ENCODE peak calls at places on chromosomes 3 and 15, in nine cellular contexts. F, I, W, B, E, X, Y, M and C are unnamed samples.

GRCh38 chr15:50257206-50257735 is 8.3 kb downstream of the HDC start:
- DNase-seq in Y (no peak), W (no peak), F (no peak), E (no peak), I (no peak), B (no peak), M (no peak), X (no peak), C (no peak)

GRCh38 chr15:101613130-101614000 is 38.8 kb downstream of the TM2D3 start:
- DNase-seq in E (peak; percentile 48), B (peak; percentile 81), M (peak; percentile 31), I (no peak), X (no peak), F (peak; percentile 74), Y (peak; percentile 92), W (peak; percentile 51), C (no peak)

GRCh38 chr15:56042982-56043980 is 49.9 kb upstream of the NEDD4 start:
- DNase-seq in F (no peak), X (no peak), Y (no peak), E (no peak), B (no peak), I (no peak), W (no peak), M (no peak), C (no peak)

GRCh38 chr3:120170223-120170622 is 76.0 kb upstream of the GSK3B start:
- DNase-seq in X (no peak), E (peak; percentile 22), I (no peak), Y (no peak), M (peak; percentile 85), W (no peak), F (no peak), B (no peak), C (peak; percentile 71)

GRCh38 chr3:70471464-70472342 is 159.3 kb upstream of the MDFIC2 start:
- DNase-seq in B (no peak), E (no peak), Y (no peak), W (no peak), M (peak; percentile 55), I (no peak), F (no peak), X (no peak), C (no peak)

GRCh38 chr15:98160236-98160635 is 199.7 kb downstream of the ARRDC4 start:
- DNase-seq in I (peak; percentile 37), Y (no peak), X (no peak), E (no peak), B (no peak), W (no peak), M (no peak), F (no peak), C (no peak)

GRCh38 chr3:172904817-172905479 is 154.4 kb downstream of the ECT2 start:
- DNase-seq in M (no peak), X (no peak), I (no peak), W (no peak), B (no peak), F (no peak), E (peak; percentile 37), Y (peak; percentile 34), C (no peak)

GRCh38 chr3:9151240-9151639 is 98.2 kb downstream of the SRGAP3 start:
- DNase-seq in Y (no peak), W (no peak), I (no peak), X (no peak), M (no peak), F (no peak), E (peak; percentile 5), B (no peak), C (no peak)

GRCh38 chr3:28240440-28240839 is 979 bp upstream of the CMC1 start:
- DNase-seq in E (no peak), F (no peak), I (no peak), B (no peak), W (no peak), M (no peak), Y (no peak), X (peak; percentile 23), C (no peak)
- H3K4me3 ChIP-seq in E (no peak overlapping the region), F (no peak overlapping the region), I (peak overlapping the region; percentile 96), B (peak overlapping the region; percentile 77), W (no peak overlapping the region), M (no peak overlapping the region), Y (peak overlapping the region; percentile 72), X (peak overlapping the region; percentile 79), C (peak overlapping the region; percentile 92)

DNA sequence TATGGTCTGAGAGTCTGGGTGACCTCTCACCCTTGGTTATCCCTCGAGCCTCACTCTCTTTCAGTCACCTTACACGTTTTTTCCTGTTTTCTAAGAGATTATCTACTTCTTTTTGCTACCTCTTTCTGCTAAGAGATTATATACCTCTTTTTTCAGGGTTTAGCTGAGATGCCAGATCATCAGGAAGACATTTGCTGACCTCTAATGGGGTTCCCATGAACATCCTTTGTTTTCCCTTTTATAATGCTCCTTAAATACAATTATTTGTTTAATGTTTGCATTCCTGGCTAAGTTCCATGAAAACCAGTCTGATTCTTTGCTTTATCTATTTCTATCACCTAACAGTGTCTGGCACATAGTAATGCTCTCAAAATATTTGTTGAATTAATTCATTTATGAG is 39.6 kb downstream of the LEKR1 start:
- DNase-seq in I (no peak), M (peak; percentile 40), F (no peak), W (no peak), X (no peak), Y (no peak), B (no peak), E (peak; percentile 26), C (no peak)
- H3K4me3 ChIP-seq in I (no peak overlapping the region), M (no peak overlapping the region), F (no peak overlapping the region), W (no peak overlapping the region), X (no peak overlapping the region), Y (no peak overlapping the region), B (no peak overlapping the region), E (no peak overlapping the region), C (no peak overlapping the region)

DNA sequence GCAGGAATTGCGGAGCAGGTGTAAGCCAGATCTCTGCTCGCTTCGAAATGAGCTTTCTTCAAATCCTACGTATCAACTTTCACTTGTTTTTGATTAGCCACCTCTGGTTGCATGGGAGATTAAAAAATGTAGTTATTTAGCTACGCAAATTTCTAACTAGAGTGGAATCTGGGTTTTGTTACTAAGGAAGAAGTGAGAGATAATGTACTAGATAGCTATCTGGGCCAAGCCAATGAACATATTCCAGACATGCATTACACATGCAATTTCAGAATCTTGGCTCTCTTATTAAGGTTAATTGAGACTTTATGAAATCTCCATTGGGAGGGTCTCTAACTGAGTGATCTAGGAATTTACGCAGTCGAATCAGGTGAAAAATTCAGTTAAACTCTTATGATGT is 765.7 kb downstream of the DIPK2A start:
- DNase-seq in I (no peak), E (no peak), F (no peak), B (no peak), M (no peak), Y (no peak), W (no peak), X (no peak), C (no peak)
- H3K4me3 ChIP-seq in I (no peak overlapping the region), E (no peak overlapping the region), F (no peak overlapping the region), B (no peak overlapping the region), M (no peak overlapping the region), Y (no peak overlapping the region), W (no peak overlapping the region), X (no peak overlapping the region), C (no peak overlapping the region)

GRCh38 chr3:46628980-46629379 is 16.7 kb downstream of the FAM240A start:
- DNase-seq in Y (peak; percentile 48), X (no peak), W (no peak), I (no peak), B (no peak), F (no peak), M (no peak), E (peak; percentile 12), C (no peak)
- H3K4me3 ChIP-seq in Y (no peak overlapping the region), X (no peak overlapping the region), W (no peak overlapping the region), I (no peak overlapping the region), B (no peak overlapping the region), F (no peak overlapping the region), M (no peak overlapping the region), E (no peak overlapping the region), C (no peak overlapping the region)

GRCh38 chr3:185584681-185585080 is 1.4 kb upstream of the SENP2 start:
- DNase-seq in E (no peak), F (no peak), X (no peak), M (no peak), B (no peak), I (no peak), Y (no peak), W (no peak), C (no peak)
- H3K4me3 ChIP-seq in E (no peak overlapping the region), F (no peak overlapping the region), X (peak overlapping the region; percentile 81), M (no peak overlapping the region), B (no peak overlapping the region), I (no peak overlapping the region), Y (no peak overlapping the region), W (no peak overlapping the region), C (no peak overlapping the region)